ENCODE peak calls at places on chromosomes 4 and X, in eight cellular contexts. One of them, this sample, is unnamed.

GRCh38 chr4:16231570-16232252 is 5.4 kb upstream of the TAPT1 start:
- DNase-seq in BJ: no peak
- DNase-seq in CD4-positive, alpha-beta memory T cell: no peak
- DNase-seq in nephron progenitor cell: no peak
- DNase-seq in HT1080: no peak
- DNase-seq in pancreas: no peak
- DNase-seq in GM23338: no peak
- DNase-seq in NCI-H748 treated with DMSO at 0.1 percent for 48 hours: no peak
- DNase-seq in this sample: no peak

GRCh38 chr4:170025523-170026252 is 507 bp downstream of the MFAP3L start:
- DNase-seq in BJ: no peak
- DNase-seq in CD4-positive, alpha-beta memory T cell: peak
- DNase-seq in nephron progenitor cell: no peak
- DNase-seq in HT1080: no peak
- DNase-seq in pancreas: peak
- DNase-seq in GM23338: peak
- DNase-seq in NCI-H748 treated with DMSO at 0.1 percent for 48 hours: no peak
- DNase-seq in this sample: no peak

GRCh38 chrX:17860811-17861495 is at the start of gene RAI2:
- DNase-seq in BJ: no peak
- DNase-seq in CD4-positive, alpha-beta memory T cell: no peak
- DNase-seq in nephron progenitor cell: peak
- DNase-seq in HT1080: no peak
- DNase-seq in pancreas: peak
- DNase-seq in GM23338: peak
- DNase-seq in NCI-H748 treated with DMSO at 0.1 percent for 48 hours: peak
- DNase-seq in this sample: no peak

GRCh38 chr4:72567821-72568620 is 1.0 kb downstream of the ADAMTS3 start:
- DNase-seq in BJ: peak
- DNase-seq in CD4-positive, alpha-beta memory T cell: no peak
- DNase-seq in nephron progenitor cell: peak
- DNase-seq in HT1080: peak
- DNase-seq in pancreas: peak
- DNase-seq in GM23338: peak
- DNase-seq in NCI-H748 treated with DMSO at 0.1 percent for 48 hours: no peak
- DNase-seq in this sample: peak

GRCh38 chr4:7034262-7035081 is 8.7 kb upstream of the TADA2B start:
- DNase-seq in BJ: no peak
- DNase-seq in CD4-positive, alpha-beta memory T cell: no peak
- DNase-seq in nephron progenitor cell: no peak
- DNase-seq in HT1080: peak
- DNase-seq in pancreas: peak
- DNase-seq in GM23338: peak
- DNase-seq in NCI-H748 treated with DMSO at 0.1 percent for 48 hours: no peak
- DNase-seq in this sample: no peak

GRCh38 chr4:152310223-152310622 is 225.7 kb downstream of the FBXW7 start:
- DNase-seq in BJ: peak
- DNase-seq in CD4-positive, alpha-beta memory T cell: no peak
- DNase-seq in nephron progenitor cell: no peak
- DNase-seq in HT1080: peak
- DNase-seq in pancreas: no peak
- DNase-seq in GM23338: peak
- DNase-seq in NCI-H748 treated with DMSO at 0.1 percent for 48 hours: no peak
- DNase-seq in this sample: peak

GRCh38 chr4:54173281-54173912 is 55.7 kb upstream of the PDGFRA start:
- DNase-seq in BJ: no peak
- DNase-seq in CD4-positive, alpha-beta memory T cell: no peak
- DNase-seq in nephron progenitor cell: no peak
- DNase-seq in HT1080: no peak
- DNase-seq in pancreas: no peak
- DNase-seq in GM23338: no peak
- DNase-seq in NCI-H748 treated with DMSO at 0.1 percent for 48 hours: no peak
- DNase-seq in this sample: no peak

GRCh38 chrX:101257448-101258259 is 33.5 kb downstream of the TAF7L start:
- DNase-seq in BJ: no peak
- DNase-seq in CD4-positive, alpha-beta memory T cell: no peak
- DNase-seq in nephron progenitor cell: no peak
- DNase-seq in HT1080: peak
- DNase-seq in pancreas: no peak
- DNase-seq in GM23338: no peak
- DNase-seq in NCI-H748 treated with DMSO at 0.1 percent for 48 hours: no peak
- DNase-seq in this sample: peak

GRCh38 chr4:135192746-135193535 is 991.4 kb upstream of the PABPC4L start:
- DNase-seq in BJ: no peak
- DNase-seq in CD4-positive, alpha-beta memory T cell: no peak
- DNase-seq in nephron progenitor cell: no peak
- DNase-seq in HT1080: no peak
- DNase-seq in pancreas: no peak
- DNase-seq in GM23338: no peak
- DNase-seq in NCI-H748 treated with DMSO at 0.1 percent for 48 hours: no peak
- DNase-seq in this sample: no peak

GRCh38 chrX:118100091-118100490 is 16.5 kb downstream of the KLHL13 start:
- DNase-seq in BJ: no peak
- DNase-seq in CD4-positive, alpha-beta memory T cell: no peak
- DNase-seq in nephron progenitor cell: no peak
- DNase-seq in HT1080: no peak
- DNase-seq in pancreas: no peak
- DNase-seq in GM23338: no peak
- DNase-seq in NCI-H748 treated with DMSO at 0.1 percent for 48 hours: no peak
- DNase-seq in this sample: no peak

GRCh38 chrX:155086202-155086840 is 15.0 kb downstream of the BRCC3 start:
- DNase-seq in BJ: no peak
- DNase-seq in CD4-positive, alpha-beta memory T cell: peak
- DNase-seq in nephron progenitor cell: peak
- DNase-seq in HT1080: no peak
- DNase-seq in pancreas: peak
- DNase-seq in GM23338: peak
- DNase-seq in NCI-H748 treated with DMSO at 0.1 percent for 48 hours: no peak
- DNase-seq in this sample: no peak

GRCh38 chrX:47723689-47724088 is 64.7 kb upstream of the UXT start:
- DNase-seq in BJ: no peak
- DNase-seq in CD4-positive, alpha-beta memory T cell: no peak
- DNase-seq in nephron progenitor cell: no peak
- DNase-seq in HT1080: no peak
- DNase-seq in pancreas: no peak
- DNase-seq in GM23338: peak
- DNase-seq in NCI-H748 treated with DMSO at 0.1 percent for 48 hours: no peak
- DNase-seq in this sample: no peak

GRCh38 chrX:30283456-30284200 is 25.6 kb downstream of the NR0B1 start:
- DNase-seq in BJ: peak
- DNase-seq in CD4-positive, alpha-beta memory T cell: no peak
- DNase-seq in nephron progenitor cell: no peak
- DNase-seq in HT1080: peak
- DNase-seq in pancreas: no peak
- DNase-seq in GM23338: peak
- DNase-seq in NCI-H748 treated with DMSO at 0.1 percent for 48 hours: no peak
- DNase-seq in this sample: no peak

GRCh38 chrX:69163936-69164741 is 1.1 kb downstream of the PJA1 start:
- DNase-seq in BJ: no peak
- DNase-seq in CD4-positive, alpha-beta memory T cell: peak
- DNase-seq in nephron progenitor cell: peak
- DNase-seq in HT1080: no peak
- DNase-seq in pancreas: peak
- DNase-seq in GM23338: peak
- DNase-seq in NCI-H748 treated with DMSO at 0.1 percent for 48 hours: peak
- DNase-seq in this sample: no peak

GRCh38 chrX:5971300-5971699 is 257.4 kb downstream of the NLGN4X start:
- DNase-seq in BJ: no peak
- DNase-seq in CD4-positive, alpha-beta memory T cell: no peak
- DNase-seq in nephron progenitor cell: no peak
- DNase-seq in HT1080: peak
- DNase-seq in pancreas: no peak
- DNase-seq in GM23338: no peak
- DNase-seq in NCI-H748 treated with DMSO at 0.1 percent for 48 hours: no peak
- DNase-seq in this sample: no peak

GRCh38 chrX:51608766-51609165 is 9.9 kb downstream of the CENPVL3 start:
- DNase-seq in BJ: no peak
- DNase-seq in CD4-positive, alpha-beta memory T cell: no peak
- DNase-seq in nephron progenitor cell: no peak
- DNase-seq in HT1080: peak
- DNase-seq in pancreas: no peak
- DNase-seq in GM23338: no peak
- DNase-seq in NCI-H748 treated with DMSO at 0.1 percent for 48 hours: no peak
- DNase-seq in this sample: no peak

GRCh38 chrX:114075073-114075673 is 508.7 kb upstream of the HTR2C start:
- DNase-seq in BJ: no peak
- DNase-seq in CD4-positive, alpha-beta memory T cell: no peak
- DNase-seq in nephron progenitor cell: no peak
- DNase-seq in HT1080: no peak
- DNase-seq in pancreas: no peak
- DNase-seq in GM23338: no peak
- DNase-seq in NCI-H748 treated with DMSO at 0.1 percent for 48 hours: no peak
- DNase-seq in this sample: no peak

GRCh38 chr4:29277381-29277780 is 1442.8 kb upstream of the PCDH7 start:
- DNase-seq in BJ: peak
- DNase-seq in CD4-positive, alpha-beta memory T cell: no peak
- DNase-seq in nephron progenitor cell: no peak
- DNase-seq in HT1080: peak
- DNase-seq in pancreas: no peak
- DNase-seq in GM23338: no peak
- DNase-seq in NCI-H748 treated with DMSO at 0.1 percent for 48 hours: no peak
- DNase-seq in this sample: no peak

This sample was measured in Jurkat, Clone E6-1.